ENCODE peak calls at places on chromosomes 16 and 17, in four cellular contexts. One of them, this sample, is unnamed.

GRCh38 chr17:13154403-13154802 is 136.6 kb upstream of the ELAC2 start:
- DNase-seq in posterior cingulate gyrus: no peak
- DNase-seq in frontal cortex: no peak
- DNase-seq in left ventricle myocardium superior: no peak
- DNase-seq in this sample: no peak

GRCh38 chr17:57253307-57254065 is 2.8 kb upstream of the MSI2 start:
- DNase-seq in posterior cingulate gyrus: no peak
- DNase-seq in frontal cortex: no peak
- DNase-seq in left ventricle myocardium superior: no peak
- DNase-seq in this sample: no peak

GRCh38 chr16:88628512-88628974 is 9.8 kb upstream of the IL17C start:
- DNase-seq in posterior cingulate gyrus: no peak
- DNase-seq in frontal cortex: no peak
- DNase-seq in left ventricle myocardium superior: peak
- DNase-seq in this sample: peak

GRCh38 chr17:30376621-30377452 is 1.9 kb upstream of the CPD start:
- DNase-seq in posterior cingulate gyrus: no peak
- DNase-seq in frontal cortex: no peak
- DNase-seq in left ventricle myocardium superior: peak
- DNase-seq in this sample: peak

GRCh38 chr17:40311575-40311974 is 2.6 kb downstream of the RARA start:
- DNase-seq in posterior cingulate gyrus: no peak
- DNase-seq in frontal cortex: peak
- DNase-seq in left ventricle myocardium superior: peak
- DNase-seq in this sample: peak

GRCh38 chr17:64212122-64212521 is 50.9 kb downstream of the TEX2 start:
- DNase-seq in posterior cingulate gyrus: no peak
- DNase-seq in frontal cortex: no peak
- DNase-seq in left ventricle myocardium superior: no peak
- DNase-seq in this sample: no peak

GRCh38 chr16:51640196-51640595 is 489.1 kb upstream of the SALL1 start:
- DNase-seq in posterior cingulate gyrus: no peak
- DNase-seq in frontal cortex: no peak
- DNase-seq in left ventricle myocardium superior: no peak
- DNase-seq in this sample: no peak

GRCh38 chr16:27844826-27845225 is 218.7 kb downstream of the GSG1L start:
- DNase-seq in posterior cingulate gyrus: no peak
- DNase-seq in frontal cortex: no peak
- DNase-seq in left ventricle myocardium superior: no peak
- DNase-seq in this sample: no peak

GRCh38 chr16:87653234-87653633 is 50.9 kb downstream of the JPH3 start:
- DNase-seq in posterior cingulate gyrus: no peak
- DNase-seq in frontal cortex: no peak
- DNase-seq in left ventricle myocardium superior: no peak
- DNase-seq in this sample: no peak

GRCh38 chr17:37148171-37148570 is 199.4 kb downstream of the AATF start:
- DNase-seq in posterior cingulate gyrus: no peak
- DNase-seq in frontal cortex: peak
- DNase-seq in left ventricle myocardium superior: no peak
- DNase-seq in this sample: no peak

GRCh38 chr17:42246515-42246914 is 29.7 kb downstream of the STAT5B start:
- DNase-seq in posterior cingulate gyrus: no peak
- DNase-seq in frontal cortex: no peak
- DNase-seq in left ventricle myocardium superior: no peak
- DNase-seq in this sample: no peak

GRCh38 chr16:85504242-85504641 is 108.9 kb upstream of the GSE1 start:
- DNase-seq in posterior cingulate gyrus: no peak
- DNase-seq in frontal cortex: no peak
- DNase-seq in left ventricle myocardium superior: no peak
- DNase-seq in this sample: no peak

GRCh38 chr17:76414334-76415295 is 30.2 kb downstream of the SPHK1 start:
- DNase-seq in posterior cingulate gyrus: peak
- DNase-seq in frontal cortex: peak
- DNase-seq in left ventricle myocardium superior: peak
- DNase-seq in this sample: peak

GRCh38 chr16:30473231-30474061 is 904 bp downstream of the ITGAL start:
- DNase-seq in posterior cingulate gyrus: no peak
- DNase-seq in frontal cortex: no peak
- DNase-seq in left ventricle myocardium superior: peak
- DNase-seq in this sample: no peak

GRCh38 chr17:28959471-28959871 is 8.2 kb upstream of the PHF12 start:
- DNase-seq in posterior cingulate gyrus: no peak
- DNase-seq in frontal cortex: no peak
- DNase-seq in left ventricle myocardium superior: no peak
- DNase-seq in this sample: no peak

This sample was measured in heart left ventricle.